ENCODE peak calls at places on chromosomes 7 and 10, in five cellular contexts. B, I, Y, S and J are unnamed samples.

GRCh38 chr7:142506601-142507000 is 242.7 kb upstream of the PRSS1 start:
- DNase-seq in B (no peak), I (no peak), Y (no peak), S (no peak), J (no peak)

GRCh38 chr10:61023053-61023452 is 79.1 kb upstream of the RHOBTB1 start:
- DNase-seq in B (no peak), I (no peak), Y (no peak), S (no peak), J (no peak)

GRCh38 chr10:125023269-125023668 is 81.3 kb downstream of the ZRANB1 start:
- DNase-seq in B (no peak), I (no peak), Y (no peak), S (peak), J (no peak)

GRCh38 chr7:23093546-23093945 is 12.0 kb upstream of the KLHL7 start:
- DNase-seq in B (no peak), I (no peak), Y (peak), S (no peak), J (no peak)

GRCh38 chr7:23276381-23276780 is 22.8 kb upstream of the MALSU1 start:
- DNase-seq in B (no peak), I (no peak), Y (no peak), S (no peak), J (no peak)

GRCh38 chr7:131502810-131503545 is 53.5 kb downstream of the PODXL start:
- DNase-seq in B (no peak), I (no peak), Y (peak), S (peak), J (peak)

GRCh38 chr10:132609211-132609610 is 71.6 kb downstream of the INPP5A start:
- DNase-seq in B (no peak), I (no peak), Y (no peak), S (no peak), J (no peak)

GRCh38 chr10:48455392-48456151 is 149.1 kb downstream of the MAPK8 start:
- DNase-seq in B (no peak), I (no peak), Y (no peak), S (no peak), J (no peak)

GRCh38 chr7:117731455-117731854 is 141.8 kb downstream of the CTTNBP2 start:
- DNase-seq in B (no peak), I (no peak), Y (peak), S (no peak), J (no peak)

GRCh38 chr10:21273400-21273968 is 252.0 kb downstream of the SKIDA1 start:
- DNase-seq in B (no peak), I (no peak), Y (no peak), S (no peak), J (no peak)

GRCh38 chr10:69057951-69058297 is 30.0 kb upstream of the SRGN start:
- DNase-seq in B (no peak), I (no peak), Y (peak), S (no peak), J (no peak)

GRCh38 chr7:73521636-73522080 is 435 bp downstream of the BAZ1B start:
- DNase-seq in B (no peak), I (no peak), Y (peak), S (peak), J (no peak)

GRCh38 chr10:5555031-5555510 is 30.3 kb downstream of the CALML3 start:
- DNase-seq in B (no peak), I (peak), Y (no peak), S (no peak), J (no peak)

GRCh38 chr10:33453081-33453850 is 118.8 kb upstream of the NRP1 start:
- DNase-seq in B (no peak), I (no peak), Y (peak), S (no peak), J (no peak)

GRCh38 chr7:32958046-32959025 is 1.1 kb downstream of the FKBP9 start:
- DNase-seq in B (no peak), I (peak), Y (peak), S (no peak), J (no peak)

GRCh38 chr7:89334785-89335184 is 539.2 kb upstream of the TEX47 start:
- DNase-seq in B (peak), I (no peak), Y (no peak), S (peak), J (no peak)

DNA sequence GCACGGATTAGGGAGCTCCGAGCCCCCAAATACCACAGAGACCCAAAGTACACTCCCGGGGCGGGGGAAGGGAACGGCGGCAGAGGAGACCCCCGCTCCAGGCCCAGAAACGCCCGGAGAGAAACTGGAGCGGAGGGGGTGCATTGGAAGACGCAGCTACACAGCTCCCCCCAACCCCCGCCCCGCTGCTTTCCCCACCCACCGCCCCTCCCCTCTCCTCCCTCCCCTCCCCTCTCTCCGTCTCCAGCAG is 1.1 kb downstream of the PRKAG2 start:
- DNase-seq in B (no peak), I (no peak), Y (no peak), S (peak), J (no peak)
- H3K4me3 ChIP-seq in B (peak), I (peak), Y (peak), S (peak), J (peak)

DNA sequence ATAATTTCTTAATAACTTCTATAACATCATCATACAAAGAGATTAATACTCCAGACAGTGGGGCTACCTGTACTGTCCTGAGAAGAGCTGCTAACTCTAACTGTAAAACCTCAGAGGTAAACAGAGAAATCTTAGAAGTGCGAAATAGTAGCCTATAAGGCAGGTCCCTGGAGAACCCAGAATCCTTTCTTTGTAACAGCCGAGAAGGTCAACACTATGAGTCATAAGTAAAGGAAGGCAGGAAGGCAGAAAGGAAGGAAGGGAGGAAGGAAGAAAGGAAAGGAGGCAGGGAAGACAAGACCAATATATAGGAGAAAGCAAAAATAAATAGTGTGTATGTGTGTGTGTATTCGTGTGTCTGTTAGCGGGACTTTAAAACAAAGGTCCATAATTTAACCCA is 540.6 kb downstream of the ZWINT start:
- DNase-seq in B (no peak), I (no peak), Y (no peak), S (no peak), J (no peak)
- H3K4me3 ChIP-seq in B (no peak), I (no peak), Y (no peak), S (no peak), J (no peak)

GRCh38 chr10:43421201-43421507 is 12.2 kb upstream of the HNRNPF start:
- DNase-seq in B (no peak), I (no peak), Y (no peak), S (no peak), J (no peak)
- H3K4me3 ChIP-seq in B (peak), I (no peak), Y (peak), S (peak), J (peak)

GRCh38 chr10:74151879-74152722 is 1.1 kb downstream of the ADK start:
- DNase-seq in B (no peak), I (no peak), Y (no peak), S (no peak), J (no peak)
- H3K4me3 ChIP-seq in B (peak), I (peak), Y (peak), S (peak), J (peak)

DNA sequence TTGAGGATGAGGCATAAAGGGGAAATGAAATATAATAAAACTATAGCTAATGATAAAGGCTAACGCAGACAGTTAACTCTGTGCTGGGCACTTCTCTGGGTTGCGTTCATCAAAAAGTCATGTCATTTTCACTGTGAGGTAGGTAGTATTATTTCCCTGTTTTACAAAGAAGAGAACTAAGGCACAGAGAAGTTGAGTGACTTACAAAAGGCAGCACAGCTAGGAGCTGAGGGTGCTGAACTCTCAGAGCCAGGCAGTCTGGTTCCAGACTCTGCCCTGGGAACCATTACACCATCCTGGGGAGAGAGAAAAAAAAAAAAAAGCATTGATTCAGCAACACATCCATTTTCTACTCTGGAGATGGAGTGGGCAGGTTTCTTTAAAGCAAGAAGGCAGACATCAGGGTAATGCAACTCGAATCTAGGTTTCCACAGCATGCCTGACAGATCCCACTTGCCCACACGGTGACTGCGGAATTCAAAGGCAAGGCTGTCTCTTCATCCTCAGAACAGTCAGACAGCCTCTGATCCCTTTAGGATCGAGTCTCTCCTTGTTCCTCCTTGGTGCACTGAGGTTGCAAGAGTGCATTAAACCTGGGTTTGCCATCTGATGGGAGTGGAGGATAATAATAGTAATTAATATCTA is 40.6 kb upstream of the ECHDC3 start:
- DNase-seq in B (no peak), I (no peak), Y (no peak), S (no peak), J (no peak)
- H3K4me3 ChIP-seq in B (no peak), I (no peak), Y (no peak), S (no peak), J (no peak)